ENCODE peak calls at places on chromosomes 3 and 15, in six cellular contexts. G is ELF-1, H is breast epithelium, Y is HTR-8/SVneo, D is brain microvascular endothelial cell, K is iris pigment epithelial cell. T is an unnamed sample.

GRCh38 chr3:52051444-52051843 is 4.9 kb downstream of the DUSP7 start:
- DNase-seq in D (no peak), H (no peak), G (no peak), K (no peak), Y (no peak), T (no peak)

GRCh38 chr15:90316139-90316538 is 35.9 kb upstream of the ZNF774 start:
- DNase-seq in G (no peak), Y (no peak), H (peak; percentile 69), D (no peak), K (no peak), T (no peak)

GRCh38 chr3:188664795-188665194 is 507.0 kb upstream of the TPRG1 start:
- DNase-seq in G (peak; percentile 17), K (no peak), Y (peak; percentile 9), H (no peak), D (no peak), T (no peak)

GRCh38 chr15:86163771-86164170 is 84.1 kb downstream of the AGBL1 start:
- DNase-seq in K (no peak), Y (no peak), D (no peak), G (no peak), H (no peak), T (no peak)

GRCh38 chr3:124467980-124468902 is 262.0 kb upstream of the UMPS start:
- DNase-seq in D (peak; percentile 34), Y (peak; percentile 52), G (peak; percentile 88), H (no peak), K (peak; percentile 37), T (no peak)

GRCh38 chr15:74011610-74012009 is 17.1 kb downstream of the PML start:
- DNase-seq in G (no peak), Y (no peak), H (no peak), K (no peak), D (no peak), T (no peak)

GRCh38 chr3:73352841-73353493 is 271.8 kb downstream of the PDZRN3 start:
- DNase-seq in K (no peak), H (no peak), G (no peak), Y (no peak), D (no peak), T (no peak)

GRCh38 chr3:57530071-57530608 is 14.0 kb downstream of the DNAH12 start:
- DNase-seq in Y (no peak), K (no peak), H (no peak), D (no peak), G (no peak), T (no peak)

GRCh38 chr3:108180214-108180613 is 42.0 kb downstream of the IFT57 start:
- DNase-seq in D (no peak), H (no peak), K (peak; percentile 73), G (no peak), Y (no peak), T (no peak)

GRCh38 chr15:100330221-100330620 is 11.6 kb downstream of the ADAMTS17 start:
- DNase-seq in D (no peak), G (peak; percentile 24), K (no peak), H (no peak), Y (no peak), T (no peak)

GRCh38 chr3:66253790-66254620 is 33.2 kb downstream of the SLC25A26 start:
- DNase-seq in G (no peak), K (peak; percentile 61), Y (peak; percentile 13), D (no peak), H (no peak), T (no peak)

GRCh38 chr15:41860049-41860828 is 21.6 kb downstream of the PLA2G4B start:
- DNase-seq in Y (no peak), G (no peak), H (no peak), K (no peak), D (no peak), T (no peak)

GRCh38 chr3:151835751-151836550 is 22.0 kb downstream of the AADAC start:
- DNase-seq in D (peak; percentile 53), Y (no peak), K (peak; percentile 75), G (no peak), H (no peak), T (no peak)

GRCh38 chr3:59559721-59560514 is 510.1 kb upstream of the CFAP20DC start:
- DNase-seq in Y (peak; percentile 11), K (peak; percentile 99), G (no peak), D (peak; percentile 98), H (no peak), T (peak; percentile 54)

GRCh38 chr3:12987602-12988001 is 85.6 kb downstream of the IQSEC1 start:
- DNase-seq in H (no peak), Y (no peak), K (no peak), D (no peak), G (no peak), T (no peak)

GRCh38 chr15:62732078-62732477 is 310.5 kb upstream of the TPM1 start:
- DNase-seq in K (peak; percentile 30), D (no peak), H (no peak), G (no peak), Y (no peak), T (no peak)

GRCh38 chr3:37556789-37557301 is 304.8 kb upstream of the CTDSPL start:
- DNase-seq in H (no peak), D (no peak), Y (no peak), K (no peak), G (no peak), T (no peak)

GRCh38 chr15:82643992-82644391 is 3.2 kb downstream of the CPEB1 start:
- DNase-seq in D (no peak), Y (peak; percentile 34), G (peak; percentile 34), K (no peak), H (no peak), T (no peak)

GRCh38 chr3:156175570-156175969 is 55.2 kb downstream of the KCNAB1 start:
- DNase-seq in K (peak; percentile 7), H (no peak), Y (no peak), G (no peak), D (no peak), T (no peak)

GRCh38 chr15:42731461-42731860 is 5.5 kb downstream of the CDAN1 start:
- DNase-seq in H (no peak), Y (no peak), K (no peak), G (no peak), D (no peak), T (no peak)

GRCh38 chr15:45112592-45113379 is 1.2 kb downstream of the DUOX2 start:
- DNase-seq in Y (no peak), K (no peak), D (no peak), H (no peak), G (peak; percentile 30), T (no peak)

GRCh38 chr3:14789221-14789620 is 29.5 kb upstream of the FGD5 start:
- DNase-seq in D (no peak), H (no peak), G (no peak), Y (no peak), K (no peak), T (no peak)

GRCh38 chr3:32184187-32184730 is 54.2 kb upstream of the CMTM8 start:
- DNase-seq in H (no peak), G (no peak), D (no peak), K (peak; percentile 6), Y (no peak), T (no peak)

GRCh38 chr15:50051811-50052419 is 67.1 kb downstream of the ATP8B4 start:
- DNase-seq in H (peak; percentile 33), D (peak; percentile 79), K (peak; percentile 90), Y (peak; percentile 32), G (peak; percentile 58), T (peak; percentile 67)

GRCh38 chr3:8223766-8224165 is 277.9 kb upstream of the LMCD1 start:
- DNase-seq in D (peak; percentile 27), H (no peak), Y (no peak), K (peak; percentile 2), G (no peak), T (no peak)

GRCh38 chr3:47989981-47990440 is 26.2 kb downstream of the MAP4 start:
- DNase-seq in G (peak; percentile 78), H (peak; percentile 69), Y (peak; percentile 89), K (peak; percentile 94), D (peak; percentile 89), T (peak; percentile 80)

GRCh38 chr3:19106307-19106706 is 42.0 kb upstream of the KCNH8 start:
- DNase-seq in K (no peak), Y (no peak), D (no peak), H (no peak), G (no peak), T (no peak)

GRCh38 chr3:16182183-16182582 is 7.7 kb downstream of the GALNT15 start:
- DNase-seq in H (no peak), K (no peak), Y (no peak), G (no peak), D (no peak), T (no peak)

GRCh38 chr3:58038675-58039302 is 30.6 kb downstream of the FLNB start:
- DNase-seq in K (no peak), Y (no peak), D (no peak), H (no peak), G (no peak), T (no peak)

GRCh38 chr3:64028754-64029153 is 5.5 kb upstream of the PSMD6 start:
- DNase-seq in Y (no peak), G (no peak), H (no peak), K (no peak), D (no peak), T (no peak)

GRCh38 chr3:156675744-156676466 is 1.5 kb downstream of the TIPARP start:
- DNase-seq in G (peak; percentile 22), K (peak; percentile 92), H (peak; percentile 38), Y (no peak), D (peak; percentile 91), T (peak; percentile 88)

GRCh38 chr15:77425104-77425503 is 4.4 kb downstream of the HMG20A start:
- DNase-seq in H (no peak), K (no peak), G (no peak), Y (no peak), D (no peak), T (no peak)

GRCh38 chr3:19947549-19948071 is 713 bp downstream of the RAB5A start:
- DNase-seq in G (peak; percentile 78), K (peak; percentile 27), Y (peak; percentile 35), D (peak; percentile 25), H (peak; percentile 51), T (peak; percentile 22)

T was measured in amniotic stem cell.